ENCODE peak calls at places on chromosomes 1 and 21, in four cellular contexts. B, X, U and F are unnamed samples.

GRCh38 chr1:206004821-206005220 is 1.6 kb upstream of the RAB7B start:
- DNase-seq in B (no peak), X (no peak), U (no peak), F (no peak)

GRCh38 chr1:24117722-24118409 is 5.9 kb upstream of the MYOM3 start:
- DNase-seq in X (no peak), B (no peak), U (no peak), F (peak)

GRCh38 chr1:213987876-213988638 is at the start of gene PROX1:
- DNase-seq in U (peak), B (peak), X (peak), F (peak)

GRCh38 chr1:4207842-4208692 is 308.0 kb upstream of the C1orf174 start:
- DNase-seq in X (no peak), U (no peak), B (no peak), F (no peak)

GRCh38 chr1:28517649-28517999 is 11.8 kb downstream of the RCC1 start:
- DNase-seq in X (no peak), U (peak), B (no peak), F (no peak)

GRCh38 chr1:61083799-61084385 is 1.5 kb downstream of the NFIA start:
- DNase-seq in X (no peak), B (no peak), U (peak), F (peak)

GRCh38 chr1:94925561-94926364 is 1.1 kb downstream of the CNN3 start:
- DNase-seq in X (peak), B (peak), U (peak), F (peak)

GRCh38 chr1:46010611-46011010 is 121.8 kb downstream of the PIK3R3 start:
- DNase-seq in X (no peak), U (no peak), B (no peak), F (no peak)

GRCh38 chr1:43545686-43546387 is 15.2 kb downstream of the PTPRF start:
- DNase-seq in B (peak), X (peak), U (peak), F (no peak)

GRCh38 chr1:14677291-14677690 is 78.8 kb downstream of the KAZN start:
- DNase-seq in B (no peak), U (no peak), X (no peak), F (no peak)

GRCh38 chr21:16742116-16742515 is 770.7 kb upstream of the CXADR start:
- DNase-seq in U (no peak), B (peak), X (no peak), F (peak)

GRCh38 chr1:223748405-223748772 is 36.0 kb downstream of the CAPN2 start:
- DNase-seq in U (no peak), X (no peak), B (peak), F (peak)

GRCh38 chr1:23578311-23578996 is 19.2 kb upstream of the ID3 start:
- DNase-seq in X (no peak), B (no peak), U (no peak), F (peak)